ENCODE peak calls at places on chromosome 18, in nine cellular contexts. G is neural progenitor cell, V is H7, S is AG09309, H is endodermal cell, T is left ventricle myocardium inferior, L is HCT116, U is astrocyte of the spinal cord, R is esophagus squamous epithelium. C is an unnamed sample.

GRCh38 chr18:6920099-6920955 is 190.8 kb downstream of the ARHGAP28 start:
- DNase-seq in L (no peak), V (peak; percentile 73), R (no peak), U (peak; percentile 69), H (peak; percentile 94), G (peak; percentile 75), S (peak; percentile 25), T (no peak), C (peak; percentile 68)

GRCh38 chr18:55404811-55405654 is 183.0 kb downstream of the TCF4 start:
- DNase-seq in U (no peak), H (no peak), S (no peak), T (no peak), G (no peak), L (no peak), V (no peak), R (no peak), C (no peak)

GRCh38 chr18:2441544-2441943 is 129.8 kb downstream of the METTL4 start:
- DNase-seq in G (no peak), S (no peak), V (no peak), R (no peak), U (peak; percentile 13), T (no peak), L (no peak), H (no peak), C (peak; percentile 4)

GRCh38 chr18:2898131-2898640 is 51.4 kb downstream of the EMILIN2 start:
- DNase-seq in L (no peak), S (no peak), V (peak; percentile 58), T (no peak), U (peak; percentile 54), R (no peak), H (peak; percentile 68), G (no peak), C (no peak)

GRCh38 chr18:11512096-11513030 is 97.0 kb upstream of the SLC35G4 start:
- DNase-seq in R (no peak), T (no peak), V (no peak), L (no peak), H (no peak), S (no peak), U (no peak), G (peak; percentile 9), C (no peak)

GRCh38 chr18:36354989-36355388 is 57.5 kb downstream of the FHOD3 start:
- DNase-seq in G (no peak), H (no peak), R (no peak), V (no peak), U (peak; percentile 58), L (no peak), S (peak; percentile 61), T (no peak), C (no peak)

GRCh38 chr18:23136326-23137092 is 1.2 kb downstream of the CABLES1 start:
- DNase-seq in S (no peak), H (peak; percentile 76), R (no peak), L (no peak), G (peak; percentile 41), T (peak; percentile 50), U (peak; percentile 39), V (peak; percentile 80), C (no peak)

GRCh38 chr18:23038712-23039111 is 96.6 kb upstream of the CABLES1 start:
- DNase-seq in U (peak; percentile 29), R (no peak), G (no peak), T (no peak), V (no peak), L (no peak), S (peak; percentile 79), H (no peak), C (peak; percentile 91)

GRCh38 chr18:48314694-48315093 is 94.5 kb downstream of the ZBTB7C start:
- DNase-seq in H (peak; percentile 87), G (peak; percentile 62), R (no peak), V (peak; percentile 73), L (no peak), S (no peak), T (no peak), U (no peak), C (no peak)

GRCh38 chr18:9091066-9091476 is 11.4 kb upstream of the NDUFV2 start:
- DNase-seq in S (no peak), T (no peak), G (no peak), H (no peak), R (no peak), U (no peak), L (no peak), V (no peak), C (no peak)

DNA sequence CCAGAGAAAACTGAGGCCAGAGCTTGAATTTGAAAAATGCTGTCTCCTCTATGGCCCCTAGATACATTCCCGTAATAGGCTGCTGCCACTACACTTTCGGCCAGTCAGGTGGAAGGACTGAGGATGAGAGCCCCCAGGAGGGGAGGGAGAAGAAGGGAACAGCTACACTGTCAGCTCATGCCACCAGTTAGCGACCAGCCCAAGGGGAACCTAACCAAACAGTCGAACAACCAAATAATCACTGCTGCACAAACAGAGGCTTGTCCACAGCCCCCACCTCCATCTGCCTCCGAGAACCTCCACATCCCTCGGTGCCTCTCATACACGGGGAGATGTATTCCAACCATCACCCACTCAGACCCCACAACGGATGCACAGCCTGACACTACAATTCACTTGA is 7.3 kb downstream of the ZNF516 start:
- DNase-seq in V (peak; percentile 59), G (peak; percentile 61), U (no peak), L (no peak), S (no peak), R (no peak), H (peak; percentile 72), T (no peak), C (no peak)
- H3K4me3 ChIP-seq in V (no peak overlapping the region), G (peak overlapping the region; percentile 67), U (no peak overlapping the region), L (no peak overlapping the region), S (no peak overlapping the region), R (peak overlapping the region; percentile 19), H (no peak overlapping the region), T (no peak overlapping the region), C (peak overlapping the region; percentile 70)

GRCh38 chr18:76727589-76727988 is 94.8 kb upstream of the ZNF236 start:
- DNase-seq in U (no peak), G (no peak), V (no peak), R (no peak), L (no peak), S (no peak), H (no peak), T (no peak), C (no peak)

GRCh38 chr18:76720683-76721082 is 101.7 kb upstream of the ZNF236 start:
- DNase-seq in V (no peak), T (no peak), H (no peak), R (no peak), S (no peak), L (no peak), G (no peak), U (no peak), C (no peak)

GRCh38 chr18:76721207-76721996 is 101.0 kb upstream of the ZNF236 start:
- DNase-seq in V (no peak), G (no peak), U (no peak), R (no peak), L (no peak), T (no peak), S (no peak), H (no peak), C (no peak)

GRCh38 chr18:76725445-76725844 is 96.9 kb upstream of the ZNF236 start:
- DNase-seq in U (no peak), V (no peak), H (no peak), L (no peak), T (no peak), S (no peak), G (no peak), R (no peak), C (no peak)

DNA sequence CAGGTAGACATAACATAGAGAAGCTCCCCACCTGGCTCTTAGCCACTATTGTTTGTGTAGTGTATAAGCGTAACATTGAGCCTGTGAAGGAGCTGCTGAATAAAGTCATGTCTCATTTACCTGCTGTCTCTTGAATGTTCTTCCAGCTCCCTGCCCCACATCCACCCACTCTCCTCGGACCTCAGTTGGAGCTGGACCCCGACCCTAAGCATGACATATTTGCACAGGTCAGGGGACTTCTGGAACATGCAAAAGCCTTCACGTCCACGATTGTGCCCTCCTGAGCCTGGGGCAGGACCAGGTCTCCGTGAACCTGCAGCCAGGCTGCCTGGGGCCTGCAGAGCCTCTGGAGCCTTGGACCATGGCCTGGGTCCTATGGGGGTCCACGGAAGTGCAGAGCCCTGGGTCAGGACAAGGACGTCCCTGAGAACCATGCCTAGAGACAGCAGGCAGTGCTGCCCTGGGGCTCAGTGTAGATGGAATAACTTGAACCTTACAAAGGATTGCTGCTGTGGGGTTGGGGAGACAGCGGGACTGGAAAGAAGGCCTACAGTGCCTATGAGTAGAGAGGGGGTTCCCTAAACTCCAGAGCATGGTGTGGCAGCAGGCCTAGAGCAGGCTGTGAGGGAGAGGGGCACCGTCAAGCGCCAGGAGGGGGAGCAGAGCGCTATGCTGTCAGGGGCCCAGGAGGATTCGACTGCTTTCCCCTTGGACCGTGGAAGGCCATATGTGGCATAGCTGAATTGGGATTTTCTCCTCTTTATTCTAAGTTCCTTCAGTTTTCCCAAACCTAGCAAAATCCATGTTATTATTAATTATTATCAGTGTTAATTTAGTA is 99.9 kb upstream of the ZNF236 start:
- DNase-seq in G (no peak), T (no peak), U (no peak), V (peak; percentile 56), H (no peak), R (no peak), L (no peak), S (no peak), C (no peak)
- H3K4me3 ChIP-seq in G (no peak overlapping the region), T (no peak overlapping the region), U (no peak overlapping the region), V (no peak overlapping the region), H (no peak overlapping the region), R (no peak overlapping the region), L (no peak overlapping the region), S (no peak overlapping the region), C (no peak overlapping the region)

DNA sequence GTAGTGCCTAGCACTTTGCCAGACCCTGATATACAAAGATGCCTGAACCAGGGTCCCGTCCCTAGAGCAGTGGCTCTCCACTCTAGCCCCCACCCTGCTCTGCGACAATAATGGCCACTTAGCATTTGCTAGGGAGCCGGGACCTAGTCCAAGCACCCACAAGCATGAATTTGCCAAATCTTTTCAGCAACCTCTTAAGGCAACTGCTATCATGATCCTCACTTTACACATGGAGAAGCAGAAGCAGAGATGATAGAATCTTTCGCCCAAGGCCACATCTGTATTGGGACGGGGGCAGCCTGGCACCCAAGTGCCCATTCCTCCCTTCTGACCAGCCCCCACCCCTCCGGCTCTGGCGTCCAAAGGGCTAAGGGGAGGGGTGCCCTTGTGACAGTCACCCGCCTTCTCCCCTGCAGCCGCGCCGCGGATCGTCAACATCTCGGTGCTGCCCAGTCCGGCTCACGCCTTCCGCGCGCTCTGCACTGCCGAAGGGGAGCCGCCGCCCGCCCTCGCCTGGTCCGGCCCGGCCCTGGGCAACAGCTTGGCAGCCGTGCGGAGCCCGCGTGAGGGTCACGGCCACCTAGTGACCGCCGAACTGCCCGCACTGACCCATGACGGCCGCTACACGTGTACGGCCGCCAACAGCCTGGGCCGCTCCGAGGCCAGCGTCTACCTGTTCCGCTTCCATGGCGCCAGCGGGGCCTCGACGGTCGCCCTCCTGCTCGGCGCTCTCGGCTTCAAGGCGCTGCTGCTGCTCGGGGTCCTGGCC is 13.0 kb downstream of the SIGLEC15 start:
- DNase-seq in H (no peak), S (no peak), L (no peak), V (no peak), G (no peak), U (no peak), T (no peak), R (no peak), C (no peak)
- H3K4me3 ChIP-seq in H (no peak overlapping the region), S (no peak overlapping the region), L (no peak overlapping the region), V (no peak overlapping the region), G (no peak overlapping the region), U (no peak overlapping the region), T (peak overlapping the region; percentile 64), R (peak overlapping the region; percentile 54), C (no peak overlapping the region)

DNA sequence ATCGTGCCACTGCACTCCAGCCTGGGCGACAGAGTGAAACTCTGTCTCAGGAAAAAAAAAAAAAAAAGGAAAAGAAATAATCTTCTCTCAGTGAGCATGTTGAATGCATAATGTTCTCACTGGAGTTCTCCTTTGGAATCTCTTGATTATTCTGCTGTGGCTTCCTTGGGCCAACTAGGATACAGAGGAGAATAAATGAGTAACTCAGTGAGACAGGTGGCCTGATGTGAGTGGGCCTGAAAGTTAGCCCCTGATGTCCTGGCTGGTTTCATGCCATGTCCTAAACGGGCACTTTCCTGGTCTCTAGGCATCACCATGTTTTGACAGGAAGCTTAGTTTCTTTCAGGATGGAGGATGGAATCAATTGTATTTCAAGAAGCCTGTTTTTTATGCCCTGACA is 218.6 kb downstream of the NEDD4L start:
- DNase-seq in R (no peak), S (no peak), L (no peak), T (no peak), U (no peak), V (no peak), H (peak; percentile 33), G (no peak), C (no peak)
- H3K4me3 ChIP-seq in R (no peak overlapping the region), S (no peak overlapping the region), L (no peak overlapping the region), T (peak overlapping the region; percentile 37), U (no peak overlapping the region), V (no peak overlapping the region), H (no peak overlapping the region), G (no peak overlapping the region), C (no peak overlapping the region)